ENCODE peak calls at places on chromosomes 7 and 10, in six cellular contexts. One of them, this sample, is unnamed.

GRCh38 chr7:149873074-149873967 is 448 bp upstream of the ATP6V0E2 start:
- ATAC-seq in GM12878: peak; percentile 96
- ATAC-seq in HCT116: peak; percentile 94
- ATAC-seq in HepG2: peak; percentile 92
- ATAC-seq in K562: peak; percentile 97
- ATAC-seq in upper lobe of left lung: peak; percentile 93
- ATAC-seq in this sample: peak; percentile 96

GRCh38 chr7:102814025-102814471 is 65.2 kb downstream of the FAM185A start:
- ATAC-seq in GM12878: no peak
- ATAC-seq in HCT116: no peak
- ATAC-seq in HepG2: no peak
- ATAC-seq in K562: no peak
- ATAC-seq in upper lobe of left lung: no peak
- ATAC-seq in this sample: no peak

GRCh38 chr7:138898255-138898654 is 82.9 kb downstream of the KIAA1549 start:
- ATAC-seq in GM12878: peak; percentile 84
- ATAC-seq in HCT116: no peak
- ATAC-seq in HepG2: no peak
- ATAC-seq in K562: no peak
- ATAC-seq in upper lobe of left lung: no peak
- ATAC-seq in this sample: no peak

GRCh38 chr7:25028370-25028971 is 48.5 kb upstream of the OSBPL3 start:
- ATAC-seq in GM12878: peak; percentile 40
- ATAC-seq in HCT116: no peak
- ATAC-seq in HepG2: no peak
- ATAC-seq in K562: no peak
- ATAC-seq in upper lobe of left lung: no peak
- ATAC-seq in this sample: no peak

GRCh38 chr7:42253316-42253715 is 16.3 kb upstream of the GLI3 start:
- ATAC-seq in GM12878: no peak
- ATAC-seq in HCT116: no peak
- ATAC-seq in HepG2: no peak
- ATAC-seq in K562: no peak
- ATAC-seq in upper lobe of left lung: no peak
- ATAC-seq in this sample: no peak

GRCh38 chr10:25815999-25816768 is 117.8 kb upstream of the MYO3A start:
- ATAC-seq in GM12878: no peak
- ATAC-seq in HCT116: no peak
- ATAC-seq in HepG2: no peak
- ATAC-seq in K562: no peak
- ATAC-seq in upper lobe of left lung: no peak
- ATAC-seq in this sample: no peak

GRCh38 chr7:150357277-150357676 is 11.3 kb upstream of the REPIN1 start:
- ATAC-seq in GM12878: peak; percentile 74
- ATAC-seq in HCT116: no peak
- ATAC-seq in HepG2: no peak
- ATAC-seq in K562: no peak
- ATAC-seq in upper lobe of left lung: no peak
- ATAC-seq in this sample: no peak

GRCh38 chr10:68878463-68878862 is 22.7 kb upstream of the DDX50 start:
- ATAC-seq in GM12878: no peak
- ATAC-seq in HCT116: no peak
- ATAC-seq in HepG2: peak; percentile 21
- ATAC-seq in K562: no peak
- ATAC-seq in upper lobe of left lung: no peak
- ATAC-seq in this sample: no peak

GRCh38 chr7:114575098-114575497 is 160.5 kb downstream of the FOXP2 start:
- ATAC-seq in GM12878: no peak
- ATAC-seq in HCT116: no peak
- ATAC-seq in HepG2: no peak
- ATAC-seq in K562: no peak
- ATAC-seq in upper lobe of left lung: no peak
- ATAC-seq in this sample: no peak

GRCh38 chr10:127522298-127522697 is 26.8 kb upstream of the NPS start:
- ATAC-seq in GM12878: no peak
- ATAC-seq in HCT116: no peak
- ATAC-seq in HepG2: no peak
- ATAC-seq in K562: no peak
- ATAC-seq in upper lobe of left lung: peak; percentile 57
- ATAC-seq in this sample: no peak

GRCh38 chr10:63710703-63711102 is 189.5 kb downstream of the REEP3 start:
- ATAC-seq in GM12878: peak; percentile 44
- ATAC-seq in HCT116: no peak
- ATAC-seq in HepG2: no peak
- ATAC-seq in K562: no peak
- ATAC-seq in upper lobe of left lung: no peak
- ATAC-seq in this sample: no peak

GRCh38 chr7:40959955-40960354 is 742.9 kb downstream of the INHBA start:
- ATAC-seq in GM12878: no peak
- ATAC-seq in HCT116: no peak
- ATAC-seq in HepG2: no peak
- ATAC-seq in K562: no peak
- ATAC-seq in upper lobe of left lung: no peak
- ATAC-seq in this sample: no peak

GRCh38 chr10:73906524-73907447 is 4.1 kb upstream of the PLAU start:
- ATAC-seq in GM12878: no peak
- ATAC-seq in HCT116: peak; percentile 75
- ATAC-seq in HepG2: peak; percentile 56
- ATAC-seq in K562: no peak
- ATAC-seq in upper lobe of left lung: peak; percentile 78
- ATAC-seq in this sample: peak; percentile 81

GRCh38 chr7:135231686-135232085 is 2.0 kb upstream of the STRA8 start:
- ATAC-seq in GM12878: no peak
- ATAC-seq in HCT116: no peak
- ATAC-seq in HepG2: peak; percentile 83
- ATAC-seq in K562: peak; percentile 64
- ATAC-seq in upper lobe of left lung: no peak
- ATAC-seq in this sample: no peak
- TF ChIP-seq CTCF in GM12878: no peak
- TF ChIP-seq CTCF in HCT116: no peak
- TF ChIP-seq CTCF in HepG2: peak; percentile 24
- TF ChIP-seq CTCF in K562: no peak
- TF ChIP-seq CTCF in upper lobe of left lung: no peak
- TF ChIP-seq CTCF in this sample: no peak

GRCh38 chr10:3098689-3099088 is 31.3 kb downstream of the PFKP start:
- ATAC-seq in GM12878: no peak
- ATAC-seq in HCT116: no peak
- ATAC-seq in HepG2: no peak
- ATAC-seq in K562: no peak
- ATAC-seq in upper lobe of left lung: no peak
- ATAC-seq in this sample: no peak

GRCh38 chr10:3097160-3097559 is 29.8 kb downstream of the PFKP start:
- ATAC-seq in GM12878: no peak
- ATAC-seq in HCT116: no peak
- ATAC-seq in HepG2: no peak
- ATAC-seq in K562: no peak
- ATAC-seq in upper lobe of left lung: no peak
- ATAC-seq in this sample: no peak

GRCh38 chr10:3100856-3101640 is 33.7 kb downstream of the PFKP start:
- ATAC-seq in GM12878: no peak
- ATAC-seq in HCT116: no peak
- ATAC-seq in HepG2: no peak
- ATAC-seq in K562: no peak
- ATAC-seq in upper lobe of left lung: no peak
- ATAC-seq in this sample: no peak

GRCh38 chr10:3100093-3100792 is 32.9 kb downstream of the PFKP start:
- ATAC-seq in GM12878: no peak
- ATAC-seq in HCT116: no peak
- ATAC-seq in HepG2: no peak
- ATAC-seq in K562: no peak
- ATAC-seq in upper lobe of left lung: no peak
- ATAC-seq in this sample: no peak

DNA sequence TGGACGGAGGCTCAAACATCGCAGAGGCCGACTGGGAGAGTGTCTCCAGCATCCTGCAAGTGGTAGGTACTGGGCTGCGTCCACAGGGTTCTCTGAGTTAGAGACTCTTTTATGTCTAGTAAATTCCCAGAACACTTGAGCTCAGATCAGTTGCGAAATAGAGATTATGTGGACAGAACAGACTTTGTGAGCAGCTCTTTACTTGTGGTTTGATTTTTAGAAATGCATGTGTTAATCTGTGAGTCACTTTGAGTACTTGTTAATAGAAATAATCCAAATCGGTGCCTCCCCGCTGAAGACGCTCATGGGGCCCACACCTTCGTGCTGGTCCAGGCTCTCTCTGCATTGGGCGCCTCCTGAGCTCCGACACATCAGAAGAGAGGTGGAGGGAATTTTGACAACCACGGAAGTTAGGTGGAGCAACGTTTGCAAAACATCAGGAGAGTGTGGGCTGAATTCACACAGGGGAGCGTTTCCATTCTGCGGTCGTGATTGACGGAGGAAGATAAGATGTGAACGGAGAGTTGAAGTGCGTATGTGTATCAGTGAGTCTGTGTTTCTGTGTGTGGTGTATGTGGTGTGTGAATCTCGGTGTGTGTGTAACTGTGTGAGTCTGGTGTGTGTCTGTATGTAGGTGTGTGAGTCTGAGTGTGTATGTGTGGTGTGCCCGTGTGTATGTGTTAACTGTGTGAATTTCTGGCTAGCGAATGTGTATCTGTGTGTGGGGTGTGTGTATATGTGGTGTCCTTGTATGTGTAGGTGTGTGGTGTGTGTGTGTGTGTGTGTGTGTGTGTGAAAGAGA is 32.1 kb downstream of the PFKP start:
- ATAC-seq in GM12878: no peak
- ATAC-seq in HCT116: no peak
- ATAC-seq in HepG2: no peak
- ATAC-seq in K562: no peak
- ATAC-seq in upper lobe of left lung: peak; percentile 60
- ATAC-seq in this sample: no peak
- TF ChIP-seq POLR2AphosphoS5 in GM12878: peak; percentile 52
- TF ChIP-seq POLR2AphosphoS5 in HCT116: no peak
- TF ChIP-seq POLR2AphosphoS5 in HepG2: no peak
- TF ChIP-seq POLR2AphosphoS5 in K562: no peak
- TF ChIP-seq POLR2AphosphoS5 in upper lobe of left lung: peak; percentile 45
- TF ChIP-seq POLR2AphosphoS5 in this sample: no peak

DNA sequence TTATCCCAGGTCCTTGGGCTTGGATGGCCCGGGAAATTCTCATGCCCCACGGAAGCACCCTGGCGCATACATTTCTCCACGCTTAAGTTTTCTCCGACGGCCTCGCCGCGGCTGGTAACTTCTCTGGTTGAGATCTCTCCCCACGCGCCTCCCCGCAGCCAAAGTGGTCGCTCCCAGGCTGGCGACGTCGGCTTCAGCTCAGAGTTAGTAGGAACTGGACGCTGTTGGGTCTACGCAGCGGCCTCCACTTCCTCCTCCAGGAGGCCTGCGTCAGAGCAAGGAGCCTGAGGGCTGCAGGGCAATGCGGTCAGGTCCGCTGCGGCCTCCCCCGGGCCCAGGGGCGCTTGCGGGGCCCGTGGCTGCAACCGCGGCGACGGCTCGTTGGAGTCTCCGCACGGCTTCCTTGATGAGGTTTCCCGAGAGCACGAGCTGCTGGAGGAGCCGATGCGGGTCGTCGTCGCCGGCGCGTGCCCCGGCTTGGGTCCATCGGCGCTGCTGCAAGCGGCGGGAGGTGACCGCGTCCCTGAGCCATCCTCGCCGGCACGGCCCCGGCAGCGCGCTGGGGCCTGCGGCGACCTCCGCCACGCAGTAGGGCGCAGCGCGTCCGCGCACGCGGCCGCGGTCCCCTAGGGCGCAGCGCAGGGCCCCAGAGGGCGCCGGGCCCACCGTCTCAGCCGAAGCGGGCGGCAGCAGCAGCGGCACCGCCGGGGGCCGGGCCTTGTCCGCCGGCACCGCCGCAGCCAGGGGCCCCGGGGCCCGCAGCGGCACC is 744 bp downstream of the FRAT2 start:
- ATAC-seq in GM12878: peak; percentile 45
- ATAC-seq in HCT116: peak; percentile 18
- ATAC-seq in HepG2: peak; percentile 8
- ATAC-seq in K562: peak; percentile 52
- ATAC-seq in upper lobe of left lung: peak; percentile 69
- ATAC-seq in this sample: peak; percentile 6
- TF ChIP-seq POLR2A in GM12878: no peak
- TF ChIP-seq POLR2A in HCT116: no peak
- TF ChIP-seq POLR2A in HepG2: no peak
- TF ChIP-seq POLR2A in K562: no peak
- TF ChIP-seq POLR2A in upper lobe of left lung: no peak
- TF ChIP-seq POLR2A in this sample: no peak

GRCh38 chr7:1086588-1087461 is 1.1 kb upstream of the GPER1 start:
- ATAC-seq in GM12878: peak; percentile 96
- ATAC-seq in HCT116: peak; percentile 85
- ATAC-seq in HepG2: peak; percentile 72
- ATAC-seq in K562: peak; percentile 97
- ATAC-seq in upper lobe of left lung: peak; percentile 77
- ATAC-seq in this sample: peak; percentile 77
- TF ChIP-seq CTCF in GM12878: peak; percentile 81
- TF ChIP-seq CTCF in HCT116: peak; percentile 76
- TF ChIP-seq CTCF in HepG2: peak; percentile 95
- TF ChIP-seq CTCF in K562: peak; percentile 83
- TF ChIP-seq CTCF in upper lobe of left lung: peak; percentile 87
- TF ChIP-seq CTCF in this sample: peak; percentile 96

GRCh38 chr7:26369519-26370385 is 78.1 kb downstream of the SNX10 start:
- ATAC-seq in GM12878: peak; percentile 78
- ATAC-seq in HCT116: peak; percentile 83
- ATAC-seq in HepG2: peak; percentile 76
- ATAC-seq in K562: peak; percentile 93
- ATAC-seq in upper lobe of left lung: peak; percentile 77
- ATAC-seq in this sample: no peak
- TF ChIP-seq POLR2AphosphoS5 in GM12878: no peak
- TF ChIP-seq POLR2AphosphoS5 in HCT116: no peak
- TF ChIP-seq POLR2AphosphoS5 in HepG2: no peak
- TF ChIP-seq POLR2AphosphoS5 in K562: no peak
- TF ChIP-seq POLR2AphosphoS5 in upper lobe of left lung: no peak
- TF ChIP-seq POLR2AphosphoS5 in this sample: peak; percentile 24

DNA sequence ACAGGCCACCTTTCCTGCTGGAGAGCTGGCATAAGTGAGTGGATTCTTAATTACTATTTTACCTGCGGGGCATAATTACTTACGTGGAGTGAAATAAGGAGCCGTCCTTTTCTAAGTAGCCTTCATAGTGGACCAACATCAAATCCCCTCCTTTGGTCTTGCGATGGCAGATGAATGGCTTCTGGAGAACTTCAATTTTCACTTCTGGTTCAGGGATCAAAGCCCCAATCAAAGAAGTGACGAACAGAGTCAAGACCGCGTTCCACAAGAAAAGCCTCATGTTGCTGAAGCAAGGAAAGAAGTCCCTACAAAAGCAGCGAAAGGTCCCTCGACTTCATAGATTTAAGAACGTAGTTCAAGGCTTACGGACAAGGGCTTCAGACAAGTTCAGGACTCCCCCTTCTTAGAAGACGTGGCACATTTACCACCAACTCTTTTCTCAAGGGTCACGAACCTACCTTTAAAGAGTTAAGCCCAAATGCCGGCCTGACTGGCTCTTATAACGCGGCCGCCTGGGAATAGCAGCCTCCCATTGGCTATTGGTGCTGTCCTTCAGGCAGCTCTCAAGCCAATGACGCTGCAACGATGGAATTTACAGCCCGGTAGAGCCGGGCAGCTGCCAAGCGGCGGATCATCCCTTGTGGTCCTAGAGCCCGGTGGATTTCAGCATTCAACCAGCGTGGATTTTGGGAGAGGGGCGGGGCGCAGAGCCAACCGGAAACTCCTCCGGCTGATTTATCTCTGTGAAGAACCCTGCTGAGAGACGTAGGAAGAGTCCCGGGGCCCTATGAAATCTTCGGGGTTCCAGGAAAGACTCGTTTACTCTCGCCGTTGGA is at the start of gene FKBP14:
- ATAC-seq in GM12878: peak; percentile 85
- ATAC-seq in HCT116: peak; percentile 85
- ATAC-seq in HepG2: peak; percentile 89
- ATAC-seq in K562: peak; percentile 92
- ATAC-seq in upper lobe of left lung: peak; percentile 98
- ATAC-seq in this sample: peak; percentile 98
- TF ChIP-seq POLR2A in GM12878: peak; percentile 81
- TF ChIP-seq POLR2A in HCT116: peak; percentile 47
- TF ChIP-seq POLR2A in HepG2: peak; percentile 79
- TF ChIP-seq POLR2A in K562: peak; percentile 89
- TF ChIP-seq POLR2A in upper lobe of left lung: no peak
- TF ChIP-seq POLR2A in this sample: no peak

GRCh38 chr10:132850896-132851295 is 64.9 kb upstream of the NKX6-2 start:
- ATAC-seq in GM12878: no peak
- ATAC-seq in HCT116: no peak
- ATAC-seq in HepG2: peak; percentile 73
- ATAC-seq in K562: no peak
- ATAC-seq in upper lobe of left lung: no peak
- ATAC-seq in this sample: no peak
- TF ChIP-seq CTCF in GM12878: no peak
- TF ChIP-seq CTCF in HCT116: no peak
- TF ChIP-seq CTCF in HepG2: peak; percentile 36
- TF ChIP-seq CTCF in K562: peak; percentile 20
- TF ChIP-seq CTCF in upper lobe of left lung: no peak
- TF ChIP-seq CTCF in this sample: no peak